ENCODE peak calls at places on chromosomes 2 and 18, in eight cellular contexts. R is glutamatergic neuron, S is nucleus accumbens, Y is A673, Z is T-helper 1 cell, N is HEK293T, L is H9, P is GM23338. J is an unnamed sample.

GRCh38 chr18:46917808-46918600 is 602 bp downstream of the KATNAL2 start:
- DNase-seq in R (no peak), Y (peak; percentile 35), Z (no peak), S (peak; percentile 66), L (peak; percentile 85), N (no peak), P (peak; percentile 96), J (no peak)

GRCh38 chr2:31270136-31270535 is 36.2 kb downstream of the EHD3 start:
- DNase-seq in R (no peak), S (no peak), N (no peak), P (peak; percentile 26), Z (no peak), Y (no peak), L (no peak), J (no peak)

GRCh38 chr2:67895171-67895941 is 167.4 kb downstream of the C1D start:
- DNase-seq in P (peak; percentile 71), Z (no peak), N (peak; percentile 37), R (peak; percentile 56), S (no peak), Y (no peak), L (peak; percentile 55), J (peak; percentile 6)

GRCh38 chr2:70982971-70983370 is 4.5 kb downstream of the ANKRD53 start:
- DNase-seq in N (no peak), R (no peak), S (no peak), Y (no peak), L (peak; percentile 5), Z (no peak), P (no peak), J (no peak)

GRCh38 chr2:65503746-65504145 is 71.3 kb upstream of the SPRED2 start:
- DNase-seq in P (no peak), Z (no peak), S (peak; percentile 8), R (no peak), N (no peak), Y (no peak), L (no peak), J (no peak)

GRCh38 chr2:11967946-11968465 is 221.6 kb downstream of the LPIN1 start:
- DNase-seq in R (no peak), L (no peak), N (no peak), Y (peak; percentile 17), Z (no peak), S (no peak), P (no peak), J (no peak)

GRCh38 chr18:23072079-23072478 is 63.2 kb upstream of the CABLES1 start:
- DNase-seq in R (no peak), S (no peak), Z (no peak), Y (no peak), L (no peak), P (no peak), N (no peak), J (no peak)

GRCh38 chr2:191863988-191864387 is 17.1 kb upstream of the CAVIN2 start:
- DNase-seq in Z (no peak), Y (no peak), S (no peak), L (no peak), N (no peak), R (no peak), P (no peak), J (no peak)

GRCh38 chr2:216742411-216742810 is 47.1 kb upstream of the IGFBP5 start:
- DNase-seq in R (no peak), S (no peak), P (no peak), Z (no peak), N (no peak), L (no peak), Y (no peak), J (no peak)

GRCh38 chr2:47346-48218 is 1.3 kb upstream of the FAM110C start:
- DNase-seq in P (peak; percentile 32), Y (no peak), R (no peak), Z (no peak), L (no peak), S (no peak), N (no peak), J (no peak)

GRCh38 chr2:27123302-27124150 is at the start of gene ABHD1:
- DNase-seq in Z (peak; percentile 68), S (peak; percentile 33), Y (no peak), P (peak; percentile 69), N (peak; percentile 62), R (peak; percentile 71), L (peak; percentile 67), J (peak; percentile 50)

GRCh38 chr2:134252092-134252775 is 1.6 kb upstream of the MGAT5 start:
- DNase-seq in P (no peak), Y (no peak), L (no peak), Z (no peak), R (no peak), N (no peak), S (no peak), J (peak; percentile 16)

GRCh38 chr2:163785162-163785561 is 49.4 kb upstream of the FIGN start:
- DNase-seq in S (no peak), R (no peak), L (no peak), N (no peak), P (no peak), Y (no peak), Z (no peak), J (no peak)

GRCh38 chr18:27656167-27656778 is 471.2 kb upstream of the CHST9 start:
- DNase-seq in Y (no peak), R (no peak), L (no peak), N (no peak), Z (no peak), P (no peak), S (no peak), J (no peak)

J was measured in NCI-H345.